ENCODE peak calls at places on chromosomes 16 and 17, in five cellular contexts. M is H1, U is GM12878, H is HepG2, E is K562. F is an unnamed sample.

GRCh38 chr17:29177871-29178749 is 2.1 kb downstream of the MYO18A start:
- DNase-seq in H (peak), E (peak), U (no peak), M (no peak), F (no peak)

GRCh38 chr16:66161942-66162341 is 204.5 kb upstream of the CDH5 start:
- DNase-seq in U (no peak), H (no peak), E (no peak), M (no peak), F (no peak)

GRCh38 chr17:48995871-48996695 is 1.1 kb upstream of the IGF2BP1 start:
- DNase-seq in U (no peak), H (peak), M (peak), E (peak), F (peak)

GRCh38 chr16:65202461-65202860 is 80.6 kb upstream of the CDH11 start:
- DNase-seq in H (no peak), M (no peak), U (no peak), E (no peak), F (no peak)

GRCh38 chr17:28828294-28829040 is 14.1 kb downstream of the FAM222B start:
- DNase-seq in E (no peak), U (no peak), M (no peak), H (no peak), F (no peak)

GRCh38 chr17:44436336-44436735 is 46.9 kb upstream of the ITGA2B start:
- DNase-seq in M (no peak), U (no peak), E (no peak), H (no peak), F (no peak)

GRCh38 chr16:57531635-57532220 is 4.6 kb downstream of the CCDC102A start:
- DNase-seq in U (no peak), E (no peak), M (peak), H (no peak), F (peak)

GRCh38 chr16:70747703-70748631 is 53.0 kb downstream of the VAC14 start:
- DNase-seq in H (no peak), U (no peak), M (no peak), E (no peak), F (no peak)

GRCh38 chr16:66240565-66240964 is 125.9 kb upstream of the CDH5 start:
- DNase-seq in H (no peak), M (no peak), U (no peak), E (no peak), F (no peak)

DNA sequence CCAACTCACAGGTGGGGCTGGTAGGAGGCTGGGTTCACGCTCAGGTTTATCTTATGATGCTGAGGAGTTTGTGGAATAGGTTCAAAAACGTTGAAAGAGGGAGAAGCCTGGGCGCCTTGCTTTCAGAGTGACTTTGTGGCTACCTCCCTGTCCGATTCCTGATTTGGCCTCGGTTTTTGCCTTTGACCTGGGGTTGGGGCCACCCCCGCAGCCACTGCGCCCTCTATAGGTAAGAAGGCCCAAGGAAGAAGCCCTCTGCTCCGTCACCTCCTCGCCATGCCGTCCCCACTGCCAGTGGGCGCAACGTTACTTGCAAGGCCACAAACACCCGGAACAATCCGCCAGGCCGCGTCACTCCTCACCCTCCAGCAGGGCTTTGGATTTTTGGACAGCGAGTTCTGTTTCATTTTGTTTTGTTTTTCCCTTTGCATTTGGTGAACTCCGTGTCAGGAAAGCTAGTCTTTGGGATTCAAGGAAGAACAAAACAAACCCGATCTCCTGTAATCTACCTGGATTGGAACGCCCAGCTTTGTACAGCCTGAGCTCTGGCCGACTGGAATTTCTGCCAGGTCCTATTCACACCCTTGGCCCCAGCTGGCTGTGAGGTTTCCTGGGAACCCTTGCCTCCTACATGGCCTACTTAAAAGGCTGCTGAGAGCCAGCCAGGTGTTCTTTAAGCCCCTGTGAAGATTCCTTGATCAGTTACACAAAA is 60.7 kb downstream of the TBC1D16 start:
- DNase-seq in M (peak), U (no peak), H (no peak), E (peak), F (peak)
- TF ChIP-seq USF2 in M (no peak), U (no peak), H (no peak), E (no peak), F (no peak)

GRCh38 chr16:2741168-2741567 is 11.3 kb upstream of the SRRM2 start:
- DNase-seq in E (no peak), M (no peak), H (no peak), U (no peak), F (no peak)
- TF ChIP-seq TAF1 in E (no peak), M (no peak), H (no peak), U (no peak), F (no peak)

GRCh38 chr17:75605790-75606189 is 18.2 kb downstream of the MYO15B start:
- DNase-seq in M (no peak), U (no peak), H (no peak), E (no peak), F (no peak)

GRCh38 chr17:75602644-75603043 is 15.0 kb downstream of the MYO15B start:
- DNase-seq in E (no peak), U (no peak), M (no peak), H (no peak), F (no peak)

GRCh38 chr17:75604034-75604695 is 16.6 kb downstream of the MYO15B start:
- DNase-seq in H (no peak), E (peak), U (no peak), M (no peak), F (no peak)

GRCh38 chr17:75603123-75603522 is 15.5 kb downstream of the MYO15B start:
- DNase-seq in U (no peak), H (no peak), E (no peak), M (no peak), F (no peak)

DNA sequence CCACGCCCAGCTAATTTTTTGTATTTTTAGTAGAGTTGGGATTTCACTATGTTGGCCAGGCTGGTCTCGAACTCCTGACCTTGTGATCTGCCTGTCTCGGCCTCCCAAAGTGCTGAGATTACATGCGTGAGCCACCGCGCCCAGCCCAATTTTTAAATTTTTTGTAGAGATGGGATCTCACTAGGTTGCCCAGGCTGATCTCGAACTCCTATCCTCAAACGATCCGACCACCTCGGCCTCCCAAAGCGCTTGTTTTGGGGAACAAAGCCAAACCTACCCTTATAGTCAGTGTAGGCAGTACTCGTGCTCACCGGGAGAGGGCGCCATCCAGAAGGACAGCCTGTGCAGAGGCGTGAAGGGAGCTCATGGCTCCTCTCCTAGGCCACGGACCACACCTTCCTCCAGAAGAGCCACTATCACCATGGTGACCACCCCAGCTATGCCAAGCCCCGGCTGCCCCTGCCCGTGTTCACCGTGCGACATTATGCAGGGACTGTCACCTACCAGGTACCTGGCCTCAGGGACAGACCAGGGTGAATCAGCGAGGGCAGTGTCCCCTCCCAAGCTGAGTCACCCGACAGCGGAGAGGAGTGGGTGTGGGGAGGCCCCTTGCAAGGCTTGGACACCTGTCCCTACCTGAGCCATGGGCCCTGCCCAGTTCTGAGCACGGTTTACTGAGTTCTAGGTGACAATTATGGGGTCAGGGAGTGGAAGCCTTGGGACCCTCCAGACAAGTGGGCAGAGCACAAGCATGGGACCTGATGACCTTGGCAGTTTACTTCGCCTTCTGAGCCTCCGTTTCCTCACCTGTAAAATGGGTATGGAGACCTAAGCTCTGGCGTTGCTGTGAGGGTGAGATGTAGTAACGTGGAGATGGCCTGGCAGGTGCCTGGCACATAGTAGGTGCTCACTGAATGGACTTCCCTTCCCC is 13.7 kb downstream of the MYO15B start:
- DNase-seq in E (peak), H (peak), M (peak), U (no peak), F (peak)
- TF ChIP-seq USF2 in E (no peak), H (no peak), M (no peak), U (no peak), F (no peak)

DNA sequence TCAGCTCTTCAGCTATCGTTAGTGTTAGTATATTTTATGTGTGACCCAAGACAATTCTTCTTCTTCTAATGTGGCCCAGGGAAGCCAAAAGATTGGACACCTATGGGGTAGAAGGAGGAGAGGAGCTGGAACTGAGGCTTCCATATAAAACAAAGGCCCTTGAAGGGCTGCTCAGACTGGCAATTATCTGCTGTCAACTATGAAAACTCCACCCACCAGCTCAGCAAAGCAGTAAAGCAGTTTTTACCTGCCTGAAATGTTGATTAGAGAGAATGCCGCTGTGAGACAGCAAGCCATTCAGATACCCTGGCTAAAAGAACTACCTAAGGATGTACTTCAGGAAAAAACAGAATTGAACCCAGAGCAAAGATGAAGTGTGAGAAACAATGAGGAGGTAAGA is 45.9 kb upstream of the GNAO1 start:
- DNase-seq in E (no peak), M (no peak), U (no peak), H (no peak), F (no peak)
- TF ChIP-seq TAF1 in E (no peak), M (no peak), U (no peak), H (no peak), F (no peak)

GRCh38 chr16:2520097-2520783 is at the start of gene AMDHD2:
- DNase-seq in E (peak), M (peak), H (peak), U (peak), F (peak)

GRCh38 chr16:2523801-2524231 is 3.6 kb downstream of the AMDHD2 start:
- DNase-seq in E (no peak), M (no peak), U (no peak), H (no peak), F (no peak)

GRCh38 chr16:2519711-2520080 is 475 bp upstream of the AMDHD2 start:
- DNase-seq in E (no peak), U (no peak), M (no peak), H (no peak), F (no peak)

GRCh38 chr16:2518823-2519710 is 1.1 kb upstream of the AMDHD2 start:
- DNase-seq in E (no peak), M (no peak), U (no peak), H (no peak), F (peak)

DNA sequence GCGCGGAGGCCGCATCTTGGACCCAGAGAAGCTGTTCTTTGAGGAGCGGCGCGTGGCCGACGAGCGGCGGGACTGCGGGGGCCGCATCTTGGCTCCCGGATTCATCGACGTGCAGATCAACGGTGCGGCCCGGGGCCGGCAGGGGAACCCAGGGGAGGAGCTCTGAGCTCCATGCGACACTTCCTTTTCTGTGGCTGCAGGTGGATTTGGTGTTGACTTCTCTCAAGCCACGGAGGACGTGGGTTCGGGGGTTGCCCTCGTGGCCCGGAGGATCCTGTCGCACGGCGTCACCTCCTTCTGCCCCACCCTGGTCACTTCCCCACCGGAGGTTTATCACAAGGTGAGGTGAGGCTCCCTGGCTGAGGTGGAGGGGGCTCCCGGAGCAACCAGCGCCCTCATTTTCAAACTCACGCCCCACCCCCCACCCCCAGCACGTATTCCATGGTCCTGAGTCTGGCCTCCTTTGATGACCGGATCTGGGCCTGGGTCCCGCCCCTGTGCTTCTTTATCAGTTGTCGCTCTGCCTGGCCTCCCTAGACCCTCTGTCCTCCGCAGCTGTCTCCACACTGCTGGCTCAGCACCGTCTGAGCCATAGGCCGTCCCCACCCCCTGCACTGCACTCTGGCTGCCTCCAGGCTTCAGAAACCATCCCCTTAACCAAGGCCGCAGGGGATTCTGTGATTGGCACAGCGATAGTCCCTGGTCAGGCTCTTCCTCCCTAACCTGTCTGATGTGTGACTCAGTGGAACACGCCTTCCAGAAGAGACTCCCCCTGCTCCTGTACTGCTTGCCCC is 810 bp downstream of the AMDHD2 start:
- DNase-seq in E (peak), H (peak), U (no peak), M (no peak), F (peak)
- TF ChIP-seq USF2 in E (no peak), H (peak), U (no peak), M (no peak), F (no peak)

DNA sequence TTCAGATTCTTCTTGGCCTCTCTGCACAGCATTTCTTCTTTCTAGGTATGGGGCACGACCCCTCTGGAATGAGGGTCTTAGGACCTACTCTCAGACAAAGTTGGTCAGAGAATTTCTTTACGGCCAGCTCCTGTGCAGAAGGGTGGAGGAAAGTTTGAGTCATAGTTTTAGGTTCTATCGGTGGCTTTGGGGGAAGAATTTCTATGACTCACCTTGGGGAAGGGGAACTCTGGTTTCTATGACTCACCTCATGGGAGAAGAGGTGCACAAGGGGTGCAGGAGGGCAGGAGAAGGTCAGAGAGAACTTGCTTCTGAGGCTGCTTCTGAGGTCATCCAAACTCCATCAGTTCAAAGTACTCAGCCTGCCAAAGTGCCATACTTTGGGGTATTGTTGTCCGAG is 2.5 kb upstream of the ABCC12 start:
- DNase-seq in U (peak), M (no peak), E (no peak), H (peak), F (no peak)
- TF ChIP-seq TAF1 in U (no peak), M (no peak), E (no peak), H (no peak), F (no peak)

GRCh38 chr16:21339927-21340326 is 61.8 kb upstream of the CRYM start:
- DNase-seq in E (no peak), M (no peak), U (no peak), H (no peak), F (no peak)

GRCh38 chr16:21336231-21336630 is 58.1 kb upstream of the CRYM start:
- DNase-seq in H (no peak), E (no peak), U (no peak), M (no peak), F (no peak)

GRCh38 chr16:21338537-21339268 is 60.6 kb upstream of the CRYM start:
- DNase-seq in E (no peak), M (no peak), H (peak), U (no peak), F (no peak)

DNA sequence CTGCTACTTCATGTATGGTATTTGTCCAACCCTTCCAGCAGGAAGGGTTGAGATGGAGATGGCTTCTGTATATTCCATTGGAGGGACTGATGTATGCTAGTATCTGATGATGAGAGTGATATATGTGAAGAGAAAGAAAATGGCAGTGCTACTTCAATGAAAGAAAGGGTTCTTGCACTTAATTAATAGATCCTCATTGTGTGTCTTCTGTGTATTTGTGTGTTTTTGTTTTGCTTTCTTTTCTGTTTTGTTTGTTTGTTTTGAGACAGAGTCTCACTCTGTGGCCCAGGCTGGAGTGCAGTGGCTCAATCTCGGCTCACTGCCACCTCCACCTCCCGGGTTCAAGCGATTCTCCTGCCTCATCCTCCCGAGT is 61.2 kb upstream of the CRYM start:
- DNase-seq in E (no peak), H (no peak), M (no peak), U (no peak), F (no peak)
- TF ChIP-seq USF2 in E (no peak), H (no peak), M (no peak), U (no peak), F (no peak)

GRCh38 chr16:80846275-80847013 is 42.0 kb upstream of the CDYL2 start:
- DNase-seq in H (no peak), E (no peak), M (no peak), U (no peak), F (no peak)
- TF ChIP-seq TAF1 in H (no peak), E (no peak), M (no peak), U (no peak), F (no peak)

DNA sequence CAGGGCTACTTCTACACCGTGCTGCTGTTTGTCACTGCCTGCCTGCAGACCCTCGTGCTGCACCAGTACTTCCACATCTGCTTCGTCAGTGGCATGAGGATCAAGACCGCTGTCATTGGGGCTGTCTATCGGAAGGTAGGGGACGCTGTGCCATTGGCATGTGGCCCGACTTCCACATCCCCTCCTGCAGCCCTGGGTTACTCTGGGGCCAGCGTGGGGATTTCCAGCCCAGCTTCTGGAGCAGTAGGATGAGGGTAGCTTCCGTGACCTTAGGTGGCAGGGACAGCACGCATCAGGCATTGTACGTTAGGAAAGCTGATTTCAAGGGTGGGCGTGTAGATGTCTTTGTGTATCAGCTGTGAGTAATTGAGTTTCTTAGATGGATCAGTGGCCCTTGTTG is 96.5 kb downstream of the ABCC1 start:
- DNase-seq in E (no peak), U (no peak), M (no peak), H (no peak), F (peak)
- TF ChIP-seq USF2 in E (no peak), U (no peak), M (no peak), H (no peak), F (no peak)

F was measured in SK-N-SH.